ENCODE peak calls at places on chromosome 3, in seven cellular contexts. One of them, this sample, is unnamed. For H3K36me3, the result is how much of the 10 kb centered on the place peaks cover.

GRCh38 chr3:113034011-113034410 is 43.2 kb downstream of the GTPBP8 start:
- DNase-seq in stomach: no peak
- DNase-seq in sigmoid colon: no peak
- DNase-seq in esophagus muscularis mucosa: no peak
- DNase-seq in K562: no peak
- DNase-seq in HepG2: no peak
- DNase-seq in GM12878: no peak
- DNase-seq in this sample: no peak

GRCh38 chr3:161247049-161247448 is 25.9 kb downstream of the NMD3 start:
- DNase-seq in stomach: no peak
- DNase-seq in sigmoid colon: no peak
- DNase-seq in esophagus muscularis mucosa: no peak
- DNase-seq in K562: no peak
- DNase-seq in HepG2: no peak
- DNase-seq in GM12878: no peak
- DNase-seq in this sample: no peak

GRCh38 chr3:194404365-194405140 is 5.5 kb upstream of the GP5 start:
- DNase-seq in stomach: no peak
- DNase-seq in sigmoid colon: no peak
- DNase-seq in esophagus muscularis mucosa: no peak
- DNase-seq in K562: no peak
- DNase-seq in HepG2: peak
- DNase-seq in GM12878: no peak
- DNase-seq in this sample: peak

GRCh38 chr3:16373270-16373785 is 108.3 kb downstream of the OXNAD1 start:
- DNase-seq in stomach: no peak
- DNase-seq in sigmoid colon: no peak
- DNase-seq in esophagus muscularis mucosa: no peak
- DNase-seq in K562: no peak
- DNase-seq in HepG2: no peak
- DNase-seq in GM12878: no peak
- DNase-seq in this sample: no peak

GRCh38 chr3:187401861-187402260 is 33.7 kb downstream of the RTP4 start:
- DNase-seq in stomach: no peak
- DNase-seq in sigmoid colon: no peak
- DNase-seq in esophagus muscularis mucosa: no peak
- DNase-seq in K562: no peak
- DNase-seq in HepG2: no peak
- DNase-seq in GM12878: no peak
- DNase-seq in this sample: no peak

GRCh38 chr3:41716391-41716910 is 245.5 kb downstream of the ULK4 start:
- DNase-seq in stomach: no peak
- DNase-seq in sigmoid colon: no peak
- DNase-seq in esophagus muscularis mucosa: no peak
- DNase-seq in K562: no peak
- DNase-seq in HepG2: no peak
- DNase-seq in GM12878: no peak
- DNase-seq in this sample: no peak

GRCh38 chr3:51703776-51704510 is 2.9 kb upstream of the GRM2 start:
- DNase-seq in stomach: no peak
- DNase-seq in sigmoid colon: peak
- DNase-seq in esophagus muscularis mucosa: no peak
- DNase-seq in K562: no peak
- DNase-seq in HepG2: no peak
- DNase-seq in GM12878: no peak
- DNase-seq in this sample: no peak

GRCh38 chr3:124281453-124282316 is 289.8 kb upstream of the ROPN1 start:
- DNase-seq in stomach: no peak
- DNase-seq in sigmoid colon: no peak
- DNase-seq in esophagus muscularis mucosa: peak
- DNase-seq in K562: peak
- DNase-seq in HepG2: peak
- DNase-seq in GM12878: no peak
- DNase-seq in this sample: peak

GRCh38 chr3:5729852-5730251 is 542.3 kb downstream of the EDEM1 start:
- DNase-seq in stomach: no peak
- DNase-seq in sigmoid colon: no peak
- DNase-seq in esophagus muscularis mucosa: no peak
- DNase-seq in K562: no peak
- DNase-seq in HepG2: no peak
- DNase-seq in GM12878: no peak
- DNase-seq in this sample: no peak

DNA sequence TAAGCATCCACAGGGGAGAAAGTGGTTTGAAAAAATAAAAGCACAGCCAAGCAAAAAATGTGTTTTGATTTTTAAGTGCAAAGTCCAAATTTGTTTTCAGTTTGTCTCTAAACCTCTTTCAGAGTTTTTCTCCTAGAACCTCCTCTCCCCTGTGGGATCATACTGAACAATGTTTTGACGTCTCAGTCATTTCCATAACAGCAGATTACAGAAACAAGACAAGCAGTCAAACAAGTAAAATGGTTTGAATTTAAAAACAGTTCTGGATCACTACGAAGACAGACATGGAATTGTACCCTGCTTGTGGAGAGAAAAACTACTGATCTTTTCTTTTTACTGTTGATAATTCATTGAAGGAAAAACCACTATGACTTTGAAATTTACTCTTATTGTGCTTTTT is 245.7 kb upstream of the CNTN4 start:
- DNase-seq in stomach: no peak
- DNase-seq in sigmoid colon: no peak
- DNase-seq in esophagus muscularis mucosa: no peak
- DNase-seq in K562: no peak
- DNase-seq in HepG2: no peak
- DNase-seq in GM12878: no peak
- DNase-seq in this sample: no peak
- TF ChIP-seq EP300 in stomach: no peak
- TF ChIP-seq EP300 in sigmoid colon: no peak
- TF ChIP-seq EP300 in esophagus muscularis mucosa: no peak
- TF ChIP-seq EP300 in K562: no peak
- TF ChIP-seq EP300 in HepG2: no peak
- TF ChIP-seq EP300 in GM12878: no peak
- TF ChIP-seq EP300 in this sample: no peak

DNA sequence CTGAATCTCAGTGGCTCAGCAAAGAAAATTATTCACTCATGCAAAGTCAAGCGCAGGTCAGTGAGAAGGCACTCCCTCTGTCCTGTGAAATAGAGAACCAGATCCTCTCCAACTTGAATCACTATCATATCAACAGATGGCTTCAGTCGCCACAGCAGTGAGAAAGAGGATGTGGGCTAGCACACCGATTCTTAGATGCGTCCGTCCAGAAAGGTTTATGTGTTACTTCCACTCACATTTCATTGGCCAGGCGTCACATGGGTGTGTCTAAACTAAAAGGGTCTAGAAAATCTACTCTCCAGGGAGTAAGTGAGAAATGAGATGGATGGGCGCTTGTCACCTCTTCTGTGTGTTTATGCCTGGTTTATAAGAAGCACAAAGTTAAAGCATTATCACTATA is 141.6 kb upstream of the KBTBD8 start:
- DNase-seq in stomach: no peak
- DNase-seq in sigmoid colon: no peak
- DNase-seq in esophagus muscularis mucosa: no peak
- DNase-seq in K562: no peak
- DNase-seq in HepG2: no peak
- DNase-seq in GM12878: no peak
- DNase-seq in this sample: no peak
- H3K36me3 ChIP-seq in stomach: under half
- H3K36me3 ChIP-seq in sigmoid colon: under half
- H3K36me3 ChIP-seq in esophagus muscularis mucosa: under half
- H3K36me3 ChIP-seq in K562: under half
- H3K36me3 ChIP-seq in HepG2: under half
- H3K36me3 ChIP-seq in GM12878: under half
- H3K36me3 ChIP-seq in this sample: under half

DNA sequence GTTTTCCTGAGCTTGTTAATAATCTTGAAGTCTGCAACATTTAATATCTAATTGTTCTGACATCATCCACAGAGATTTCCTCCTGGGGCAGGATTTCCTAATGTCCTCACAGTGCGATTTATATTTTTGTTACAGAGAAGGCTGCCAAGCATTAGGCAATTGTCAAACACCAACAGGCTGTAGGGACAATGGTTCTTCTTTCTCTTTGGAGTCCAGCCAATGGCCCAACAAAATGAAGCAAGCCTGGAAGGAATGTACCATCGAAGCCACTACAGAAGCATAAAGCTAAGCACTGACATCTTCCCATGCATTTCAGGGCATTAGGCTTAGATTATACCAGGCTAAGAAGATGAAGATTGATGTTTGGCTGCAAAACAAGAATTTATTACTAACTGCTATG is 173.0 kb upstream of the FRMD4B start:
- DNase-seq in stomach: no peak
- DNase-seq in sigmoid colon: peak
- DNase-seq in esophagus muscularis mucosa: no peak
- DNase-seq in K562: no peak
- DNase-seq in HepG2: no peak
- DNase-seq in GM12878: no peak
- DNase-seq in this sample: no peak
- TF ChIP-seq POLR2AphosphoS5 in stomach: no peak
- TF ChIP-seq POLR2AphosphoS5 in sigmoid colon: peak
- TF ChIP-seq POLR2AphosphoS5 in esophagus muscularis mucosa: peak
- TF ChIP-seq POLR2AphosphoS5 in K562: no peak
- TF ChIP-seq POLR2AphosphoS5 in HepG2: no peak
- TF ChIP-seq POLR2AphosphoS5 in GM12878: no peak
- TF ChIP-seq POLR2AphosphoS5 in this sample: no peak

DNA sequence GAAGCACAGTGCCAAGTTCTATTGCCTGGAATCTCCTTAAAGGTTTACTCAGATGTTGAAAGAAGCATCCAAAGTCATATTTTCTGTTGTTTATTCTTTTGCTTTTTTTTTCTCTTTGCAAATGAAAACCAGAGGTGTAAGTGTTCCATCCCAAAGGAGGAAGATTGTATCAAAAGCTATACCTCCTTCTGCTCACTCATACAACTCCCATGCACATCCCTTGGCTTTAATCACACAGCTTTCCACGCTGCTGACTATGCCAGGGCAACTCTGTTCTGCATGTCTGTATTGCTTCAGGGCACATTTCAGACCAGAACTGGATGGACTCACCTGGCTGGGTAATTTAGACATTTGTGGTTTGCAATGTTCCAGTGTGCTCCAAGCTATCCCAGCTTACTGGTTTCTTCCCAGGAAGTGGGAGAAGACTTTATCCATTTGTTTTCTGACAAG is 399.6 kb upstream of the TBL1XR1 start:
- DNase-seq in stomach: no peak
- DNase-seq in sigmoid colon: peak
- DNase-seq in esophagus muscularis mucosa: no peak
- DNase-seq in K562: no peak
- DNase-seq in HepG2: no peak
- DNase-seq in GM12878: no peak
- DNase-seq in this sample: no peak
- TF ChIP-seq EP300 in stomach: no peak
- TF ChIP-seq EP300 in sigmoid colon: peak
- TF ChIP-seq EP300 in esophagus muscularis mucosa: no peak
- TF ChIP-seq EP300 in K562: no peak
- TF ChIP-seq EP300 in HepG2: no peak
- TF ChIP-seq EP300 in GM12878: no peak
- TF ChIP-seq EP300 in this sample: no peak

GRCh38 chr3:100297784-100298183 is 36.8 kb upstream of the NIT2 start:
- DNase-seq in stomach: no peak
- DNase-seq in sigmoid colon: no peak
- DNase-seq in esophagus muscularis mucosa: no peak
- DNase-seq in K562: no peak
- DNase-seq in HepG2: no peak
- DNase-seq in GM12878: no peak
- DNase-seq in this sample: no peak

GRCh38 chr3:100289339-100289738 is 28.5 kb downstream of the TBC1D23 start:
- DNase-seq in stomach: no peak
- DNase-seq in sigmoid colon: no peak
- DNase-seq in esophagus muscularis mucosa: no peak
- DNase-seq in K562: peak
- DNase-seq in HepG2: no peak
- DNase-seq in GM12878: no peak
- DNase-seq in this sample: no peak

GRCh38 chr3:100299031-100299430 is 35.5 kb upstream of the NIT2 start:
- DNase-seq in stomach: no peak
- DNase-seq in sigmoid colon: no peak
- DNase-seq in esophagus muscularis mucosa: no peak
- DNase-seq in K562: no peak
- DNase-seq in HepG2: no peak
- DNase-seq in GM12878: no peak
- DNase-seq in this sample: no peak

GRCh38 chr3:100295089-100295488 is 34.3 kb downstream of the TBC1D23 start:
- DNase-seq in stomach: no peak
- DNase-seq in sigmoid colon: no peak
- DNase-seq in esophagus muscularis mucosa: no peak
- DNase-seq in K562: no peak
- DNase-seq in HepG2: no peak
- DNase-seq in GM12878: no peak
- DNase-seq in this sample: no peak
- H3K36me3 ChIP-seq in stomach: half or more
- H3K36me3 ChIP-seq in sigmoid colon: under half
- H3K36me3 ChIP-seq in esophagus muscularis mucosa: under half
- H3K36me3 ChIP-seq in K562: half or more
- H3K36me3 ChIP-seq in HepG2: under half
- H3K36me3 ChIP-seq in GM12878: under half
- H3K36me3 ChIP-seq in this sample: half or more

This sample was measured in transverse colon.